ENCODE peak calls at places on chromosomes 1 and 21, in seven cellular contexts. G is CD8-positive, alpha-beta memory T cell; O is uterus; K is right cardiac atrium; H is GM23248; B is tibial nerve; J is PC-3. Y is an unnamed sample. For H3K9me3, the result is how much of the 10 kb centered on the place peaks cover.

GRCh38 chr1:167564592-167564991 is 11.0 kb upstream of the CREG1 start:
- DNase-seq in G (no peak), O (no peak), K (peak), H (peak), B (no peak), J (peak), Y (no peak)

GRCh38 chr1:210446479-210446878 is 117.8 kb downstream of the HHAT start:
- DNase-seq in G (peak), O (no peak), K (no peak), H (no peak), B (no peak), J (peak), Y (no peak)

GRCh38 chr1:17308593-17308992 is 596 bp downstream of the PADI4 start:
- DNase-seq in G (no peak), O (no peak), K (no peak), H (no peak), B (no peak), J (no peak), Y (no peak)

GRCh38 chr1:219659682-219660081 is 46.8 kb upstream of the ZC3H11B start:
- DNase-seq in G (no peak), O (no peak), K (no peak), H (peak), B (no peak), J (peak), Y (no peak)

GRCh38 chr1:10813801-10814200 is 17.4 kb upstream of the CASZ1 start:
- DNase-seq in G (no peak), O (no peak), K (no peak), H (no peak), B (no peak), J (no peak), Y (no peak)

GRCh38 chr1:202649553-202650392 is 60.5 kb downstream of the SYT2 start:
- DNase-seq in G (no peak), O (no peak), K (no peak), H (peak), B (no peak), J (no peak), Y (no peak)

GRCh38 chr1:182085726-182086125 is 24.2 kb upstream of the ZNF648 start:
- DNase-seq in G (no peak), O (no peak), K (no peak), H (no peak), B (no peak), J (no peak), Y (no peak)

GRCh38 chr1:46218443-46218842 is 15.3 kb downstream of the LURAP1 start:
- DNase-seq in G (no peak), O (no peak), K (no peak), H (no peak), B (no peak), J (no peak), Y (no peak)

GRCh38 chr1:56803561-56804156 is 15.5 kb downstream of the FYB2 start:
- DNase-seq in G (no peak), O (no peak), K (no peak), H (peak), B (no peak), J (peak), Y (no peak)

GRCh38 chr1:239558992-239559391 is 172.6 kb downstream of the CHRM3 start:
- DNase-seq in G (no peak), O (no peak), K (no peak), H (no peak), B (no peak), J (peak), Y (no peak)

GRCh38 chr1:32170991-32171390 is 8.5 kb upstream of the TXLNA start:
- DNase-seq in G (no peak), O (no peak), K (no peak), H (no peak), B (no peak), J (no peak), Y (no peak)

GRCh38 chr1:156812293-156812990 is 4.2 kb downstream of the SH2D2A start:
- DNase-seq in G (no peak), O (no peak), K (no peak), H (peak), B (no peak), J (peak), Y (no peak)

GRCh38 chr1:156927215-156928042 is 7.0 kb downstream of the LRRC71 start:
- DNase-seq in G (peak), O (peak), K (peak), H (peak), B (peak), J (peak), Y (no peak)

GRCh38 chr1:246595146-246595545 is 28.9 kb downstream of the CNST start:
- DNase-seq in G (no peak), O (no peak), K (no peak), H (no peak), B (no peak), J (no peak), Y (no peak)

GRCh38 chr1:62283361-62283760 is 35.9 kb downstream of the KANK4 start:
- DNase-seq in G (no peak), O (no peak), K (no peak), H (no peak), B (no peak), J (no peak), Y (no peak)

GRCh38 chr1:189939967-189940366 is 537.7 kb downstream of the BRINP3 start:
- DNase-seq in G (no peak), O (no peak), K (no peak), H (no peak), B (no peak), J (peak), Y (no peak)

GRCh38 chr1:15902882-15903281 is 55.4 kb downstream of the SPEN start:
- DNase-seq in G (no peak), O (no peak), K (no peak), H (peak), B (no peak), J (peak), Y (no peak)

GRCh38 chr1:46285730-46286477 is 17.5 kb downstream of the LRRC41 start:
- DNase-seq in G (peak), O (no peak), K (peak), H (no peak), B (no peak), J (no peak), Y (no peak)

GRCh38 chr1:68454534-68454933 is 4.8 kb upstream of the RPE65 start:
- DNase-seq in G (no peak), O (no peak), K (no peak), H (no peak), B (no peak), J (no peak), Y (no peak)

GRCh38 chr21:33396966-33397365 is 6.2 kb upstream of the IFNGR2 start:
- DNase-seq in G (no peak), O (no peak), K (peak), H (peak), B (no peak), J (no peak), Y (no peak)

GRCh38 chr1:18858070-18858688 is 1.3 kb downstream of the TAS1R2 start:
- DNase-seq in G (no peak), O (no peak), K (no peak), H (no peak), B (no peak), J (no peak), Y (no peak)

GRCh38 chr1:248861621-248862020 is 2.7 kb upstream of the ZNF692 start:
- DNase-seq in G (no peak), O (no peak), K (no peak), H (no peak), B (no peak), J (no peak), Y (no peak)

GRCh38 chr1:42385283-42385682 is 4.7 kb downstream of the RIMKLA start:
- DNase-seq in G (no peak), O (no peak), K (no peak), H (peak), B (no peak), J (peak), Y (no peak)

GRCh38 chr1:39142394-39143060 is 62.0 kb upstream of the MACF1 start:
- DNase-seq in G (no peak), O (no peak), K (no peak), H (no peak), B (no peak), J (peak), Y (no peak)

GRCh38 chr1:58881471-58881994 is 97.7 kb upstream of the JUN start:
- DNase-seq in G (no peak), O (no peak), K (peak), H (peak), B (peak), J (peak), Y (no peak)

GRCh38 chr1:61081637-61082335 is 575 bp upstream of the NFIA start:
- DNase-seq in G (peak), O (peak), K (peak), H (peak), B (no peak), J (peak), Y (no peak)

GRCh38 chr1:52554756-52555155 is 1.9 kb upstream of the TUT4 start:
- DNase-seq in G (no peak), O (no peak), K (no peak), H (peak), B (no peak), J (no peak), Y (no peak)

GRCh38 chr1:23578311-23578996 is 19.2 kb upstream of the ID3 start:
- DNase-seq in G (no peak), O (no peak), K (no peak), H (no peak), B (no peak), J (no peak), Y (no peak)

GRCh38 chr21:26572668-26573381 is at the start of gene CYYR1:
- DNase-seq in G (no peak), O (no peak), K (peak), H (peak), B (no peak), J (no peak), Y (no peak)

GRCh38 chr21:27653481-27653880 is 686.6 kb upstream of the ADAMTS5 start:
- DNase-seq in G (no peak), O (no peak), K (no peak), H (no peak), B (no peak), J (no peak), Y (no peak)
- H3K27ac ChIP-seq in G (no peak), O (no peak), K (no peak), H (no peak), B (no peak), J (no peak), Y (no peak)

GRCh38 chr1:4306559-4307467 is 347.6 kb upstream of the AJAP1 start:
- DNase-seq in G (no peak), O (no peak), K (peak), H (no peak), B (no peak), J (no peak), Y (no peak)
- H3K9me3 ChIP-seq in G (under half), O (under half), K (under half), H (under half), B (under half), J (under half), Y (under half)

GRCh38 chr1:243213045-243213787 is 41.9 kb downstream of the CEP170 start:
- DNase-seq in G (no peak), O (no peak), K (no peak), H (peak), B (no peak), J (no peak), Y (no peak)
- H3K27ac ChIP-seq in G (no peak), O (peak), K (no peak), H (peak), B (no peak), J (no peak), Y (no peak)

DNA sequence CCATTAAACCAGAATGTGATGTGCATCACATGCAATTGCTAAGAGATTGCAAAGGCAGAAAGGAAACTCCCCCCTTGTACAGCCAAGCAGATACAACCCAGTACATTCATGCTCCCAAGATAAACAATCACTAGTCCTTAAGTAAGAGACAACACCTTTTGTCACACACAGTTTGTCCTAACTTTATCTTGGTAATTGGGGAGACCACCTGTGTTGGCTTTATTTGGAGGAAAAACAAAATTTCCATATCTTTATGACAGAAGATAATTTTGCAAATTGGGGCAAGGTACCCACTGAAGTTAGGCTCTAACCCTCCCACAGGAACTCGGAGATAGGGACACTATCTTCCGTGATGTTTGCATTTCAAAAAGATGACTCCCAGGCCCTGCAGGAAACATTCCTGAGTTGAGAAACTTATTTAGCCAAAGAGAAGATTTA is 175.0 kb upstream of the TNR start:
- DNase-seq in G (no peak), O (no peak), K (no peak), H (no peak), B (no peak), J (no peak), Y (no peak)
- H3K9me3 ChIP-seq in G (under half), O (under half), K (under half), H (under half), B (under half), J (under half), Y (under half)

Y was measured in esophagus muscularis mucosa.